ENCODE peak calls at places on chromosome 22, in seven cellular contexts. One of them, this sample, is unnamed.

GRCh38 chr22:50737728-50738648 is at the start of gene ACR:
- DNase-seq in H7: no peak
- DNase-seq in CD8-positive, alpha-beta T cell: no peak
- DNase-seq in hepatocyte: no peak
- DNase-seq in effector memory CD4-positive, alpha-beta T cell: no peak
- DNase-seq in cardiac fibroblast: no peak
- DNase-seq in BE2C: no peak
- DNase-seq in this sample: no peak

GRCh38 chr22:47794851-47795250 is 1032.4 kb downstream of the TBC1D22A start:
- DNase-seq in H7: no peak
- DNase-seq in BE2C: no peak
- DNase-seq in hepatocyte: no peak
- DNase-seq in cardiac fibroblast: no peak
- DNase-seq in effector memory CD4-positive, alpha-beta T cell: no peak
- DNase-seq in CD8-positive, alpha-beta T cell: no peak
- DNase-seq in this sample: no peak

GRCh38 chr22:20777420-20778177 is 3.7 kb downstream of the SERPIND1 start:
- DNase-seq in effector memory CD4-positive, alpha-beta T cell: no peak
- DNase-seq in BE2C: no peak
- DNase-seq in cardiac fibroblast: peak
- DNase-seq in CD8-positive, alpha-beta T cell: no peak
- DNase-seq in H7: no peak
- DNase-seq in hepatocyte: peak
- DNase-seq in this sample: no peak

GRCh38 chr22:40220316-40221054 is 42.8 kb downstream of the TNRC6B start:
- DNase-seq in H7: no peak
- DNase-seq in effector memory CD4-positive, alpha-beta T cell: no peak
- DNase-seq in BE2C: no peak
- DNase-seq in hepatocyte: no peak
- DNase-seq in cardiac fibroblast: peak
- DNase-seq in CD8-positive, alpha-beta T cell: no peak
- DNase-seq in this sample: no peak

GRCh38 chr22:19240813-19241592 is 50.5 kb downstream of the CLTCL1 start:
- DNase-seq in BE2C: no peak
- DNase-seq in effector memory CD4-positive, alpha-beta T cell: no peak
- DNase-seq in hepatocyte: no peak
- DNase-seq in CD8-positive, alpha-beta T cell: no peak
- DNase-seq in H7: peak
- DNase-seq in cardiac fibroblast: no peak
- DNase-seq in this sample: no peak

GRCh38 chr22:41538583-41538982 is 5.7 kb downstream of the POLR3H start:
- DNase-seq in CD8-positive, alpha-beta T cell: no peak
- DNase-seq in cardiac fibroblast: no peak
- DNase-seq in hepatocyte: no peak
- DNase-seq in effector memory CD4-positive, alpha-beta T cell: no peak
- DNase-seq in H7: no peak
- DNase-seq in BE2C: no peak
- DNase-seq in this sample: no peak

GRCh38 chr22:41833369-41834004 is 582 bp downstream of the SREBF2 start:
- DNase-seq in cardiac fibroblast: no peak
- DNase-seq in effector memory CD4-positive, alpha-beta T cell: peak
- DNase-seq in BE2C: peak
- DNase-seq in hepatocyte: peak
- DNase-seq in CD8-positive, alpha-beta T cell: peak
- DNase-seq in H7: peak
- DNase-seq in this sample: peak

GRCh38 chr22:27718186-27719032 is 83.1 kb downstream of the MN1 start:
- DNase-seq in CD8-positive, alpha-beta T cell: no peak
- DNase-seq in BE2C: peak
- DNase-seq in cardiac fibroblast: peak
- DNase-seq in H7: peak
- DNase-seq in effector memory CD4-positive, alpha-beta T cell: no peak
- DNase-seq in hepatocyte: peak
- DNase-seq in this sample: no peak

GRCh38 chr22:38872831-38873248 is 824 bp upstream of the CBX6 start:
- DNase-seq in H7: peak
- DNase-seq in hepatocyte: peak
- DNase-seq in cardiac fibroblast: peak
- DNase-seq in BE2C: peak
- DNase-seq in effector memory CD4-positive, alpha-beta T cell: no peak
- DNase-seq in CD8-positive, alpha-beta T cell: no peak
- DNase-seq in this sample: no peak

GRCh38 chr22:48492371-48493320 is 1335.0 kb downstream of the BRD1 start:
- DNase-seq in BE2C: peak
- DNase-seq in CD8-positive, alpha-beta T cell: no peak
- DNase-seq in H7: peak
- DNase-seq in cardiac fibroblast: peak
- DNase-seq in hepatocyte: peak
- DNase-seq in effector memory CD4-positive, alpha-beta T cell: no peak
- DNase-seq in this sample: no peak

GRCh38 chr22:47626428-47627390 is 864.3 kb downstream of the TBC1D22A start:
- DNase-seq in BE2C: no peak
- DNase-seq in H7: no peak
- DNase-seq in hepatocyte: no peak
- DNase-seq in CD8-positive, alpha-beta T cell: no peak
- DNase-seq in cardiac fibroblast: no peak
- DNase-seq in effector memory CD4-positive, alpha-beta T cell: no peak
- DNase-seq in this sample: no peak

GRCh38 chr22:40426671-40427070 is 56.3 kb downstream of the SGSM3 start:
- DNase-seq in hepatocyte: no peak
- DNase-seq in BE2C: no peak
- DNase-seq in effector memory CD4-positive, alpha-beta T cell: no peak
- DNase-seq in cardiac fibroblast: no peak
- DNase-seq in CD8-positive, alpha-beta T cell: no peak
- DNase-seq in H7: no peak
- DNase-seq in this sample: no peak

GRCh38 chr22:37202001-37202555 is 10.2 kb downstream of the SSTR3 start:
- DNase-seq in BE2C: no peak
- DNase-seq in cardiac fibroblast: no peak
- DNase-seq in hepatocyte: no peak
- DNase-seq in CD8-positive, alpha-beta T cell: no peak
- DNase-seq in H7: no peak
- DNase-seq in effector memory CD4-positive, alpha-beta T cell: no peak
- DNase-seq in this sample: no peak

GRCh38 chr22:37378642-37379058 is 48.6 kb downstream of the ELFN2 start:
- DNase-seq in H7: no peak
- DNase-seq in CD8-positive, alpha-beta T cell: no peak
- DNase-seq in cardiac fibroblast: no peak
- DNase-seq in hepatocyte: no peak
- DNase-seq in effector memory CD4-positive, alpha-beta T cell: no peak
- DNase-seq in BE2C: no peak
- DNase-seq in this sample: no peak

GRCh38 chr22:37210041-37210803 is 2.1 kb downstream of the SSTR3 start:
- DNase-seq in CD8-positive, alpha-beta T cell: no peak
- DNase-seq in cardiac fibroblast: no peak
- DNase-seq in H7: no peak
- DNase-seq in hepatocyte: peak
- DNase-seq in BE2C: no peak
- DNase-seq in effector memory CD4-positive, alpha-beta T cell: no peak
- DNase-seq in this sample: no peak

GRCh38 chr22:44271010-44271500 is 41.7 kb downstream of the SHISAL1 start:
- DNase-seq in cardiac fibroblast: no peak
- DNase-seq in effector memory CD4-positive, alpha-beta T cell: no peak
- DNase-seq in CD8-positive, alpha-beta T cell: no peak
- DNase-seq in BE2C: no peak
- DNase-seq in H7: no peak
- DNase-seq in hepatocyte: no peak
- DNase-seq in this sample: no peak

GRCh38 chr22:49925525-49926128 is 7.2 kb downstream of the CRELD2 start:
- DNase-seq in effector memory CD4-positive, alpha-beta T cell: peak
- DNase-seq in BE2C: no peak
- DNase-seq in cardiac fibroblast: no peak
- DNase-seq in CD8-positive, alpha-beta T cell: peak
- DNase-seq in hepatocyte: no peak
- DNase-seq in H7: no peak
- DNase-seq in this sample: peak

GRCh38 chr22:43015677-43016042 is 711 bp upstream of the PACSIN2 start:
- DNase-seq in cardiac fibroblast: no peak
- DNase-seq in BE2C: no peak
- DNase-seq in CD8-positive, alpha-beta T cell: no peak
- DNase-seq in hepatocyte: no peak
- DNase-seq in effector memory CD4-positive, alpha-beta T cell: no peak
- DNase-seq in H7: no peak
- DNase-seq in this sample: no peak

GRCh38 chr22:18024276-18024939 is at the start of gene MICAL3:
- DNase-seq in effector memory CD4-positive, alpha-beta T cell: peak
- DNase-seq in CD8-positive, alpha-beta T cell: peak
- DNase-seq in cardiac fibroblast: peak
- DNase-seq in BE2C: peak
- DNase-seq in H7: peak
- DNase-seq in hepatocyte: peak
- DNase-seq in this sample: peak

GRCh38 chr22:18024956-18025720 is 777 bp upstream of the MICAL3 start:
- DNase-seq in effector memory CD4-positive, alpha-beta T cell: no peak
- DNase-seq in CD8-positive, alpha-beta T cell: no peak
- DNase-seq in hepatocyte: no peak
- DNase-seq in H7: peak
- DNase-seq in cardiac fibroblast: no peak
- DNase-seq in BE2C: no peak
- DNase-seq in this sample: no peak

GRCh38 chr22:18021431-18021830 is 2.9 kb downstream of the MICAL3 start:
- DNase-seq in cardiac fibroblast: no peak
- DNase-seq in BE2C: no peak
- DNase-seq in H7: no peak
- DNase-seq in CD8-positive, alpha-beta T cell: no peak
- DNase-seq in hepatocyte: no peak
- DNase-seq in effector memory CD4-positive, alpha-beta T cell: no peak
- DNase-seq in this sample: no peak

GRCh38 chr22:18023509-18024275 is 669 bp downstream of the MICAL3 start:
- DNase-seq in hepatocyte: peak
- DNase-seq in H7: peak
- DNase-seq in effector memory CD4-positive, alpha-beta T cell: no peak
- DNase-seq in CD8-positive, alpha-beta T cell: no peak
- DNase-seq in BE2C: peak
- DNase-seq in cardiac fibroblast: peak
- DNase-seq in this sample: peak

GRCh38 chr22:18022851-18023250 is 1.5 kb downstream of the MICAL3 start:
- DNase-seq in effector memory CD4-positive, alpha-beta T cell: no peak
- DNase-seq in cardiac fibroblast: no peak
- DNase-seq in hepatocyte: no peak
- DNase-seq in CD8-positive, alpha-beta T cell: no peak
- DNase-seq in H7: no peak
- DNase-seq in BE2C: no peak
- DNase-seq in this sample: no peak
- H3K4me3 ChIP-seq in effector memory CD4-positive, alpha-beta T cell: no peak
- H3K4me3 ChIP-seq in cardiac fibroblast: no peak
- H3K4me3 ChIP-seq in hepatocyte: no peak
- H3K4me3 ChIP-seq in CD8-positive, alpha-beta T cell: no peak
- H3K4me3 ChIP-seq in H7: no peak
- H3K4me3 ChIP-seq in BE2C: no peak
- H3K4me3 ChIP-seq in this sample: no peak

GRCh38 chr22:46366801-46367706 is 31.5 kb downstream of the TRMU start:
- DNase-seq in H7: peak
- DNase-seq in BE2C: no peak
- DNase-seq in effector memory CD4-positive, alpha-beta T cell: no peak
- DNase-seq in CD8-positive, alpha-beta T cell: no peak
- DNase-seq in cardiac fibroblast: no peak
- DNase-seq in hepatocyte: no peak
- DNase-seq in this sample: no peak

GRCh38 chr22:46366327-46366731 is 30.8 kb downstream of the TRMU start:
- DNase-seq in H7: no peak
- DNase-seq in effector memory CD4-positive, alpha-beta T cell: no peak
- DNase-seq in CD8-positive, alpha-beta T cell: no peak
- DNase-seq in hepatocyte: no peak
- DNase-seq in cardiac fibroblast: no peak
- DNase-seq in BE2C: no peak
- DNase-seq in this sample: no peak

GRCh38 chr22:46368422-46368821 is 32.9 kb downstream of the TRMU start:
- DNase-seq in CD8-positive, alpha-beta T cell: no peak
- DNase-seq in hepatocyte: no peak
- DNase-seq in effector memory CD4-positive, alpha-beta T cell: no peak
- DNase-seq in cardiac fibroblast: no peak
- DNase-seq in H7: peak
- DNase-seq in BE2C: no peak
- DNase-seq in this sample: no peak

GRCh38 chr22:46368871-46369715 is 33.6 kb downstream of the TRMU start:
- DNase-seq in hepatocyte: no peak
- DNase-seq in BE2C: no peak
- DNase-seq in CD8-positive, alpha-beta T cell: no peak
- DNase-seq in cardiac fibroblast: no peak
- DNase-seq in H7: peak
- DNase-seq in effector memory CD4-positive, alpha-beta T cell: no peak
- DNase-seq in this sample: no peak

GRCh38 chr22:46367707-46368191 is 32.2 kb downstream of the TRMU start:
- DNase-seq in H7: peak
- DNase-seq in hepatocyte: peak
- DNase-seq in cardiac fibroblast: peak
- DNase-seq in BE2C: peak
- DNase-seq in effector memory CD4-positive, alpha-beta T cell: peak
- DNase-seq in CD8-positive, alpha-beta T cell: peak
- DNase-seq in this sample: peak
- H3K4me3 ChIP-seq in H7: no peak
- H3K4me3 ChIP-seq in hepatocyte: no peak
- H3K4me3 ChIP-seq in cardiac fibroblast: no peak
- H3K4me3 ChIP-seq in BE2C: no peak
- H3K4me3 ChIP-seq in effector memory CD4-positive, alpha-beta T cell: peak
- H3K4me3 ChIP-seq in CD8-positive, alpha-beta T cell: peak
- H3K4me3 ChIP-seq in this sample: no peak

DNA sequence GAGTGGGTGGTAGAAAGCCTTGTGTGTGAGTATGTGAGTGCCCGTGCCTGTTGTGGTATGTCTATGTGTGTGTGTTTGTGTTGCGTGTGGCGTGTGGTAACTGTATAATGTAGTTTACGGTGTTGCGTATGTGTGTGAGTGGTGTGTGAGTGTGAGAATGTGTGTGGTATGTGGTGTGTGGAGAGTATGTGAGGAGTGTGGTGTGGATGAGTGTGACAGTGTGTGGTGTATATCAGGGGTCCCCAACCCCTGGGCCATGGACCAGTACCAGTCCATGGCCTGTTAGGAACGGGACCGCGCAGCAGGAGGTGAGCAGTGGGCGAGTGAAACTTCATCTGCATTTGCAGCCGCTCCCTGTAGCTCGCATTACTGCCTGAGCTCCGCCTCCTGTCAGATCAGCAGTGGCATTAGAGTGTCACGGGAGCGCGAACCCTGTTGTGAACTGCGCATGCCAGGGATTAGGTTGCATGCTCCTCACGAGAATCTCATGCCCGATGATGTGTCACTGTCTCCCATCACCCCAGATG is 5.7 kb downstream of the UPK3A start:
- DNase-seq in effector memory CD4-positive, alpha-beta T cell: no peak
- DNase-seq in H7: peak
- DNase-seq in cardiac fibroblast: peak
- DNase-seq in hepatocyte: peak
- DNase-seq in BE2C: peak
- DNase-seq in CD8-positive, alpha-beta T cell: no peak
- DNase-seq in this sample: no peak
- H3K4me3 ChIP-seq in effector memory CD4-positive, alpha-beta T cell: no peak
- H3K4me3 ChIP-seq in H7: no peak
- H3K4me3 ChIP-seq in cardiac fibroblast: no peak
- H3K4me3 ChIP-seq in hepatocyte: no peak
- H3K4me3 ChIP-seq in BE2C: peak
- H3K4me3 ChIP-seq in CD8-positive, alpha-beta T cell: no peak
- H3K4me3 ChIP-seq in this sample: no peak

DNA sequence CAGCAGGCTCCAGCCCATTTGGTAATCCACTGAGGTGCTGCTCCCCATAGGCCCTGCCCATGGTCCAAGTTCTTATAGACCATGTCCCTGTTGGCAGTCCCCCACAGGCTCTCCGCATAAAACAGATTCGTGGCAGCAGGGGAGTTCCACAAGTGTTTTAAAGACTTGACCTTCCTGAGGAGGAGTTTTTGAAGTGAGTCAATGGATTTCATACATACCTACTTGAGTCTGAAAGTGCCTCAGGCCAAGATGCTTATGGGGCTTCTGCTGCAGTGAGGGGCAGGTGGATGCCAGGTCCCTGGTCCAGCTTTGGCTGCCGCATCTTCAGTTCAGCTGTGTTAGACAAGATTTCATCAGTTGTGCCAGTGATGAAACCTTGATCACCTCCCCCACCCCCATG is 43.3 kb downstream of the CABIN1 start:
- DNase-seq in cardiac fibroblast: no peak
- DNase-seq in BE2C: no peak
- DNase-seq in CD8-positive, alpha-beta T cell: no peak
- DNase-seq in hepatocyte: no peak
- DNase-seq in effector memory CD4-positive, alpha-beta T cell: no peak
- DNase-seq in H7: no peak
- DNase-seq in this sample: no peak
- H3K4me3 ChIP-seq in cardiac fibroblast: no peak
- H3K4me3 ChIP-seq in BE2C: no peak
- H3K4me3 ChIP-seq in CD8-positive, alpha-beta T cell: no peak
- H3K4me3 ChIP-seq in hepatocyte: no peak
- H3K4me3 ChIP-seq in effector memory CD4-positive, alpha-beta T cell: no peak
- H3K4me3 ChIP-seq in H7: no peak
- H3K4me3 ChIP-seq in this sample: no peak